ENCODE peak calls at places on chromosomes 6 and 20, in four cellular contexts. One of them, this sample, is unnamed.

GRCh38 chr6:107670792-107671199 is 153.3 kb downstream of the SCML4 start:
- DNase-seq in endothelial cell of umbilical vein: peak
- DNase-seq in OCI-LY7: peak
- DNase-seq in mesendoderm: peak
- DNase-seq in this sample: no peak

GRCh38 chr6:152270301-152270925 is 366.7 kb downstream of the SYNE1 start:
- DNase-seq in endothelial cell of umbilical vein: no peak
- DNase-seq in OCI-LY7: no peak
- DNase-seq in mesendoderm: peak
- DNase-seq in this sample: no peak

GRCh38 chr6:31400467-31401289 is 2.7 kb upstream of the MICA start:
- DNase-seq in endothelial cell of umbilical vein: peak
- DNase-seq in OCI-LY7: peak
- DNase-seq in mesendoderm: peak
- DNase-seq in this sample: peak

GRCh38 chr6:137571854-137572253 is 77.7 kb upstream of the OLIG3 start:
- DNase-seq in endothelial cell of umbilical vein: peak
- DNase-seq in OCI-LY7: peak
- DNase-seq in mesendoderm: peak
- DNase-seq in this sample: peak

GRCh38 chr6:100257661-100258395 is 206.9 kb downstream of the SIM1 start:
- DNase-seq in endothelial cell of umbilical vein: peak
- DNase-seq in OCI-LY7: peak
- DNase-seq in mesendoderm: peak
- DNase-seq in this sample: no peak

GRCh38 chr20:49727473-49727872 is 13.8 kb upstream of the B4GALT5 start:
- DNase-seq in endothelial cell of umbilical vein: no peak
- DNase-seq in OCI-LY7: no peak
- DNase-seq in mesendoderm: no peak
- DNase-seq in this sample: no peak

GRCh38 chr20:34010405-34010895 is 16.7 kb downstream of the RALY start:
- DNase-seq in endothelial cell of umbilical vein: no peak
- DNase-seq in OCI-LY7: no peak
- DNase-seq in mesendoderm: peak
- DNase-seq in this sample: no peak

GRCh38 chr6:76831299-76831698 is 632.0 kb downstream of the HTR1B start:
- DNase-seq in endothelial cell of umbilical vein: no peak
- DNase-seq in OCI-LY7: no peak
- DNase-seq in mesendoderm: no peak
- DNase-seq in this sample: no peak

GRCh38 chr20:37941332-37941731 is 38.4 kb downstream of the VSTM2L start:
- DNase-seq in endothelial cell of umbilical vein: peak
- DNase-seq in OCI-LY7: no peak
- DNase-seq in mesendoderm: peak
- DNase-seq in this sample: no peak

GRCh38 chr20:19487420-19487819 is 270.6 kb upstream of the RIN2 start:
- DNase-seq in endothelial cell of umbilical vein: no peak
- DNase-seq in OCI-LY7: no peak
- DNase-seq in mesendoderm: no peak
- DNase-seq in this sample: no peak

GRCh38 chr6:19180348-19181073 is 656.7 kb upstream of the ID4 start:
- DNase-seq in endothelial cell of umbilical vein: no peak
- DNase-seq in OCI-LY7: no peak
- DNase-seq in mesendoderm: no peak
- DNase-seq in this sample: no peak

GRCh38 chr6:117265425-117266266 is at the start of gene VGLL2:
- DNase-seq in endothelial cell of umbilical vein: peak
- DNase-seq in OCI-LY7: no peak
- DNase-seq in mesendoderm: peak
- DNase-seq in this sample: no peak

GRCh38 chr6:112037783-112038216 is 16.1 kb upstream of the CCN6 start:
- DNase-seq in endothelial cell of umbilical vein: peak
- DNase-seq in OCI-LY7: no peak
- DNase-seq in mesendoderm: peak
- DNase-seq in this sample: peak

DNA sequence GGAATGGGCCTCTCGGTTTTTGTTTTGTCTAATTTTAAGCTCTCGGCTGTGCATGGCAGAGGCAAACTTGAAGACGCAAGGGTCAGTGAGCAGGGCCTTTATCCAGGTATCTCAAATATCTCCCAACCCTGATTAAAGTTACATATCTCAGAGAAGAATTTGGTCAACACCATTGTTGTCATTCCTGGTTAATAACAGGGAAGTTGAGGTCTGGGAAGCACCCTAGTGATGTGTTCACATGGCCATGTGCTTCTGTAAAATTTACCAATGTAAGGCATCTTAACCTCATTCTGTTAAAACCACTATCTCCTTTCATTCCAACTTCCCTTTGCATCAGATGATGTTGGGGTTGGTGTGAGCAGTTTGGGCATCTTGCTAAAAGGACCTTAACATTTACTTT is 4.0 kb upstream of the FAM110A start:
- DNase-seq in endothelial cell of umbilical vein: no peak
- DNase-seq in OCI-LY7: no peak
- DNase-seq in mesendoderm: no peak
- DNase-seq in this sample: no peak
- H3K4me2 ChIP-seq in endothelial cell of umbilical vein: no peak
- H3K4me2 ChIP-seq in OCI-LY7: no peak
- H3K4me2 ChIP-seq in mesendoderm: no peak
- H3K4me2 ChIP-seq in this sample: peak

GRCh38 chr6:35736982-35737412 is at the start of gene ARMC12:
- DNase-seq in endothelial cell of umbilical vein: no peak
- DNase-seq in OCI-LY7: peak
- DNase-seq in mesendoderm: no peak
- DNase-seq in this sample: no peak
- H3K4me2 ChIP-seq in endothelial cell of umbilical vein: no peak
- H3K4me2 ChIP-seq in OCI-LY7: peak
- H3K4me2 ChIP-seq in mesendoderm: no peak
- H3K4me2 ChIP-seq in this sample: no peak

DNA sequence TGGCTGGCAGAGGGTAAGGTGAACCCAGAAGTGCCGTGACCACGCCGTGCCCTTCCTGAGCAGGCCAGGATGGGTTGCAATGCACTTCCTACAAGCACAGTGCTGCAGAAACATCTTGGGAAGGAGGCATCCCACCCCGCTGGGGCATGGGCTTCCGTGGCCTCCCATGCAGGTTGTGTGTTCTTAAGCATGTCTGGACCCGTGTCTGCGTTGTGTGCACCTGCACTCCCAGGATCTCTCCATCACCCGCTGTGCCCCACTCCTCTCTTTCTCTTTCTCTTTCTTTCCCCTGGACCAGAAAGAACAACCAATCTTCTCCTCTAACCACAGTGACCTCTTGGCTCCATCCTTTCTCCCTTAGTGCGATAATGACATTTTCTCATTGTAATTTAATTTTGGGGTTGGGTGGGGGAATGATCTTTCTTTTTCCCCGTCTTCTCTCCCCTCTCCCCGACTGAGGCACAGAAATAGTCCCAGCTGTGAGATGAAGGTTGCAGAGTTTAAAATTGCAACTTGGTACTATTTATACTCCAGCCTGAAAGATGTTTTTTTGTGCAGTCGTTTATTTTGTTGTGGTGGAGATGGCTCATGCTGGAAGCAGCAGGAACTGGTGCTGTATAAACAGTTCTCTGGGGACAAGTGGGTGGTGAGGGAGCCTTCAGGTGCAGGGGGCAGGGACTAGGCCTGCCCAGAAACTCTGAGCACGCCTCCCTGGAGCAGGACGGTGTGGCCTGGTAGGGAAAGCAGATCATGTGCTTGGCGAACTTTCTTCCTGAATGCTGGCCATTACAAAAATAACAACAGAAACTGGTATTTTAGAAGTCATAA is 20.5 kb downstream of the BCAS4 start:
- DNase-seq in endothelial cell of umbilical vein: no peak
- DNase-seq in OCI-LY7: peak
- DNase-seq in mesendoderm: no peak
- DNase-seq in this sample: peak
- H3K4me2 ChIP-seq in endothelial cell of umbilical vein: no peak
- H3K4me2 ChIP-seq in OCI-LY7: peak
- H3K4me2 ChIP-seq in mesendoderm: no peak
- H3K4me2 ChIP-seq in this sample: no peak

GRCh38 chr6:163634514-163635171 is 220.1 kb downstream of the QKI start:
- DNase-seq in endothelial cell of umbilical vein: no peak
- DNase-seq in OCI-LY7: no peak
- DNase-seq in mesendoderm: peak
- DNase-seq in this sample: no peak

GRCh38 chr6:163635731-163636344 is 221.3 kb downstream of the QKI start:
- DNase-seq in endothelial cell of umbilical vein: no peak
- DNase-seq in OCI-LY7: no peak
- DNase-seq in mesendoderm: no peak
- DNase-seq in this sample: no peak

GRCh38 chr6:163630991-163631390 is 216.5 kb downstream of the QKI start:
- DNase-seq in endothelial cell of umbilical vein: no peak
- DNase-seq in OCI-LY7: no peak
- DNase-seq in mesendoderm: no peak
- DNase-seq in this sample: no peak

GRCh38 chr6:163637524-163637923 is 223.0 kb downstream of the QKI start:
- DNase-seq in endothelial cell of umbilical vein: no peak
- DNase-seq in OCI-LY7: no peak
- DNase-seq in mesendoderm: no peak
- DNase-seq in this sample: no peak

GRCh38 chr6:163635315-163635714 is 220.8 kb downstream of the QKI start:
- DNase-seq in endothelial cell of umbilical vein: no peak
- DNase-seq in OCI-LY7: no peak
- DNase-seq in mesendoderm: no peak
- DNase-seq in this sample: no peak
- H3K4me2 ChIP-seq in endothelial cell of umbilical vein: no peak
- H3K4me2 ChIP-seq in OCI-LY7: no peak
- H3K4me2 ChIP-seq in mesendoderm: no peak
- H3K4me2 ChIP-seq in this sample: no peak

GRCh38 chr6:33320315-33321181 is 3.0 kb upstream of the ZBTB22 start:
- DNase-seq in endothelial cell of umbilical vein: peak
- DNase-seq in OCI-LY7: no peak
- DNase-seq in mesendoderm: peak
- DNase-seq in this sample: peak
- H3K4me2 ChIP-seq in endothelial cell of umbilical vein: peak
- H3K4me2 ChIP-seq in OCI-LY7: peak
- H3K4me2 ChIP-seq in mesendoderm: peak
- H3K4me2 ChIP-seq in this sample: peak

GRCh38 chr6:121549741-121550140 is 114.3 kb downstream of the GJA1 start:
- DNase-seq in endothelial cell of umbilical vein: no peak
- DNase-seq in OCI-LY7: no peak
- DNase-seq in mesendoderm: no peak
- DNase-seq in this sample: peak
- H3K4me2 ChIP-seq in endothelial cell of umbilical vein: no peak
- H3K4me2 ChIP-seq in OCI-LY7: no peak
- H3K4me2 ChIP-seq in mesendoderm: no peak
- H3K4me2 ChIP-seq in this sample: peak